ENCODE peak calls at places on chromosomes 5 and 9, in four cellular contexts. V is GM23248, A is A549, N is IMR-90. M is an unnamed sample.

GRCh38 chr9:22415941-22416691 is 30.5 kb upstream of the DMRTA1 start:
- DNase-seq in V (no peak), A (no peak), N (no peak), M (no peak)

GRCh38 chr5:72280655-72281069 is 39.4 kb downstream of the MRPS27 start:
- DNase-seq in V (peak; percentile 70), A (peak; percentile 55), N (peak; percentile 66), M (peak; percentile 81)

GRCh38 chr9:124259273-124260078 is 1.7 kb downstream of the NEK6 start:
- DNase-seq in V (peak; percentile 89), A (peak; percentile 77), N (peak; percentile 91), M (peak; percentile 93)

GRCh38 chr9:91187965-91188344 is 173.8 kb downstream of the AUH start:
- DNase-seq in V (peak; percentile 95), A (no peak), N (peak; percentile 82), M (peak; percentile 85)

GRCh38 chr5:150278046-150278760 is 11.4 kb downstream of the CAMK2A start:
- DNase-seq in V (peak; percentile 66), A (no peak), N (peak; percentile 40), M (no peak)

GRCh38 chr5:149063017-149063687 is at the start of gene SH3TC2:
- DNase-seq in V (peak; percentile 50), A (peak; percentile 14), N (peak; percentile 61), M (peak; percentile 57)

GRCh38 chr9:15115702-15116639 is 191.0 kb downstream of the TTC39B start:
- DNase-seq in V (no peak), A (no peak), N (no peak), M (no peak)

GRCh38 chr9:21873540-21874221 is 71.2 kb downstream of the MTAP start:
- DNase-seq in V (peak; percentile 54), A (no peak), N (peak; percentile 49), M (peak; percentile 88)

GRCh38 chr5:55278778-55279177 is 28.7 kb downstream of the DHX29 start:
- DNase-seq in V (peak; percentile 68), A (no peak), N (peak; percentile 75), M (peak; percentile 76)

GRCh38 chr9:81113408-81114124 is 575.8 kb downstream of the TLE1 start:
- DNase-seq in V (no peak), A (no peak), N (no peak), M (peak; percentile 46)

GRCh38 chr5:105877592-105877991 is 1793.1 kb downstream of the EFNA5 start:
- DNase-seq in V (peak; percentile 2), A (no peak), N (no peak), M (no peak)

GRCh38 chr5:148924817-148925216 is 98.4 kb downstream of the ADRB2 start:
- DNase-seq in V (no peak), A (no peak), N (no peak), M (no peak)

DNA sequence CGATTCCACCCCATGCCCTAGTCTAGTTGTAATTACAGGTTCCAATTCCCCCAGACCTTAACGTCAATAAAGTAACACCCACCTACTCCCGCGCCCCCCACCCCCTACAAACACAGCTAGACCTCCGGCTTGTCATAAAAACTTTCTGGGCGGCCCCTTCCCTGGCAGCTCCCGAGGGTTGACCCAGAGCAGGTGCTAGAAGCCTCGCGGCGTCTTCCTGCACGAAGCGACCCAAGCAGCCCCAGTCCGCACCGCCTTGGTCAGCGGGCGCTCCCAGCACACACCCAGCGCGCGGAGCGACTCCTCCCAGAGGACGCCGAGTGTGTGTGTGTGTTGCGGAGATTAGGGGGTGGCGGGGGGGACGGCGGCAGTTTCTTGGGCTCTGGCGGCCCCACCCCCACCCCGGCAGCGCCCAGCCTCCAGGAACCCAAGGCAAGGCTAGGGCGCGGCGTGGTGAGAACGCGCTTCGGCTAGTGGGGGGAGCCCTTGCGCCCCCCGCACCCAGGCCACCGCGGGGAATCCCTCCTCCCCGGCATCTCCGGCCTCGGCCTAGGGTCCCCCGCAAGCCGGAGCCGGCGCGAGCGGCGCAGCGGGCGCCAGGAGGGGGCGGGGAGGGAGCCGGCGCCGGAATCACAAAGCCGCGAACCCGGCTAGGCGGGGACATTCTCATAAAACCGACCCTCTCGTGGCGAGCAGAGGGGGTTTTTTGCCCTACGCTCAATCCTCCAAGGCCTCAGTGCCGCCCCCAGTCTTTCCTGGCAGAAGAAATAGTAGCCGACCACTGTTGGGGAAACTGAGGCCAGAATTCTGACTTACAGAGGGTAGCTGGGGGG is 2.2 kb downstream of the PCDH1 start:
- DNase-seq in V (peak; percentile 52), A (no peak), N (no peak), M (no peak)
- H3K4me3 ChIP-seq in V (peak overlapping the region; percentile 73), A (peak overlapping the region; percentile 64), N (no peak overlapping the region), M (no peak overlapping the region)

GRCh38 chr9:97502984-97503861 is 1.8 kb downstream of the TMOD1 start:
- DNase-seq in V (no peak), A (no peak), N (no peak), M (no peak)

GRCh38 chr9:97506264-97506663 is 4.8 kb downstream of the TMOD1 start:
- DNase-seq in V (no peak), A (no peak), N (no peak), M (no peak)

GRCh38 chr9:97505845-97506244 is 4.4 kb downstream of the TMOD1 start:
- DNase-seq in V (no peak), A (no peak), N (no peak), M (no peak)

GRCh38 chr9:97503862-97504210 is 2.4 kb downstream of the TMOD1 start:
- DNase-seq in V (no peak), A (no peak), N (no peak), M (no peak)

GRCh38 chr9:97504381-97505216 is 3.1 kb downstream of the TMOD1 start:
- DNase-seq in V (peak; percentile 52), A (no peak), N (peak; percentile 57), M (peak; percentile 24)
- H3K4me3 ChIP-seq in V (no peak overlapping the region), A (no peak overlapping the region), N (no peak overlapping the region), M (no peak overlapping the region)

GRCh38 chr9:128722380-128723351 is 1.3 kb downstream of the ZDHHC12 start:
- DNase-seq in V (no peak), A (no peak), N (no peak), M (no peak)
- H3K4me3 ChIP-seq in V (no peak overlapping the region), A (peak overlapping the region; percentile 81), N (no peak overlapping the region), M (no peak overlapping the region)

GRCh38 chr5:24643880-24644279 is 898 bp downstream of the CDH10 start:
- DNase-seq in V (no peak), A (no peak), N (no peak), M (no peak)
- H3K4me3 ChIP-seq in V (peak overlapping the region; percentile 79), A (no peak overlapping the region), N (no peak overlapping the region), M (peak overlapping the region; percentile 13)

DNA sequence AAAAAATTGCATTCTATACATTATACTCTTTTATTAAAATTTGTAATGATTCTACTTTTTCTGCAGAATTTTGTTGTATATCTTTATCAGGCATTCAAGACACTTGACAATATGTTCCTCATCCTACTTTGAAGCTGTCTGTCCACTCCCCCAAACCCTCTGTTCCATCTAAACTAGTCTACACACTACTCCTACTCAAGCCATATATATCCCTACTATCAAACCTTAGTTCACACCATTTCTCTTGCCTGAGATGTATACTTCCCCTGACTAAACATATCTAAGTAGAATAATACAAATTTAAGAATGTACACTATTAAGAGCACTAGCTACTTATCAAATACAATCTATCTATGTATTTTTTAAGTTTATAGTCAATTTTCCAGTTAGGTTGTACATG is 107.1 kb upstream of the FTMT start:
- DNase-seq in V (no peak), A (no peak), N (no peak), M (no peak)
- H3K4me3 ChIP-seq in V (no peak overlapping the region), A (no peak overlapping the region), N (no peak overlapping the region), M (no peak overlapping the region)

DNA sequence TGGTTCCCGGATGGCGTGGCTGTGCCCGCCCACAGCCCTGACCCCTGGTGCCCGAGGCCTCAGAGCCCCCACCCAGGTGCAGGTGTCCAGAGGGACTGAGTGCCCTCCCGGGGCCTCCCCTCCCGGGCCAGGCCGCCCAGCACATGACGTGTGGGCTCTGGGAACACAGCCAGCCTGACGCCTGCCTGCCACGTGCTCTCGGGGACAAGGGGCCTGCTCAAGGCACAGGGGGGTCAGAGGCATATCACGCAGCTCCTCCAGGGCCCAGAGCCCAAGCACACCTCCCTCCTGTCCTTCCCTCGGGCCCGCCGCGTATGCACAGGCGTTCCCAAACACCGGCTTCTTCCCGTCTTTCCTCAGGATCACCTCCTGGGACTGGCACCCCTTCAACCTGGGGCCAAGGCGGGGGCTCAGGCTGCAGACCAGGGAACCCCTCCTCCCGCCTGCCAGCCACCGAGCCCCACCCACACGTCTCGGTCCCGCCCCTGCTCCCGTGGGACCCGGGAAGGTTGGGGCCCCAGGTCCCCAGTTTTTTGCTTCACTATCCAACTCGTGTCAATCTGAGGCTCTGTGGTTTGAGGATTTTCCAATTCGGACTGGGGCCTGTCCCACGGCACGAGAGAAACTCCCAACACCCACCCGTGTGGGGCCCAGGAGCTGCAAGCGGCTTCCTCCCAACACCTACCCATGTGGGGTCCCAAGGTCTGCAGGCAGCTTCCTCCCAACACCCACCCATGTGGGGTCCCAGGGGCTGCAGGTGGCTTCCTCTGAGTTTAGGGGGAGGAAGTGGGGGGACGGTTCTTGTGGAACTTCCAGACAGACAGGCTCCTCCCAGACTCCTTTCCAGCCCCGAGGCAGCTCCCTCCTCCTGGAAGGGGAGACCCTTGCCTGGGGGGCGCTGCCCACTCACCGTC is 1.5 kb downstream of the LCN10 start:
- DNase-seq in V (peak; percentile 43), A (no peak), N (peak; percentile 34), M (peak; percentile 51)
- H3K4me3 ChIP-seq in V (no peak overlapping the region), A (no peak overlapping the region), N (no peak overlapping the region), M (no peak overlapping the region)

GRCh38 chr9:133458643-133459312 is 1.0 kb upstream of the CACFD1 start:
- DNase-seq in V (peak; percentile 20), A (no peak), N (no peak), M (no peak)
- H3K4me3 ChIP-seq in V (peak overlapping the region; percentile 77), A (peak overlapping the region; percentile 78), N (peak overlapping the region; percentile 73), M (peak overlapping the region; percentile 56)

GRCh38 chr9:104944356-104944755 is 16.4 kb upstream of the ABCA1 start:
- DNase-seq in V (peak; percentile 47), A (no peak), N (peak; percentile 70), M (no peak)
- H3K4me3 ChIP-seq in V (no peak overlapping the region), A (no peak overlapping the region), N (no peak overlapping the region), M (no peak overlapping the region)

DNA sequence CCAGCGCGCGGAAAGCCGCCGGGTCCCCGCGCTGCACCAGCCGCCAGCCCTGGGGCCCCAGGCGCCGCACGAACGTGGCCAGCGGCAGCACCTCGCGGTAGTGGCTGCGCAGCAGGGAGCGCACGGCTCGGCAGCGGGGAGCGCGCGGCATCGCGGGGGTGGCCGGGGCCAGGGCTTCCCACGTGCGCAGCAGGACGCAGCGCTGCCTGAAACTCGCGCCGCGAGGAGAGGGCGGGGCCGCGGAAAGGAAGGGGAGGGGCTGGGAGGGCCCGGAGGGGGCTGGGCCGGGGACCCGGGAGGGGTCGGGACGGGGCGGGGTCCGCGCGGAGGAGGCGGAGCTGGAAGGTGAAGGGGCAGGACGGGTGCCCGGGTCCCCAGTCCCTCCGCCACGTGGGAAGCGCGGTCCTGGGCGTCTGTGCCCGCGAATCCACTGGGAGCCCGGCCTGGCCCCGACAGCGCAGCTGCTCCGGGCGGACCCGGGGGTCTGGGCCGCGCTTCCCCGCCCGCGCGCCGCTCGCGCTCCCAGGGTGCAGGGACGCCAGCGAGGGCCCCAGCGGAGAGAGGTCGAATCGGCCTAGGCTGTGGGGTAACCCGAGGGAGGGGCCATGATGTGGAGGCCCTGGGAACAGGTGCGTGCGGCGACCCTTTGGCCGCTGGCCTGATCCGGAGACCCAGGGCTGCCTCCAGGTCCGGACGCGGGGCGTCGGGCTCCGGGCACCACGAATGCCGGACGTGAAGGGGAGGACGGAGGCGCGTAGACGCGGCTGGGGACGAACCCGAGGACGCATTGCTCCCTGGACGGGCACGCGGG is at the start of gene TERT:
- DNase-seq in V (no peak), A (peak; percentile 48), N (no peak), M (no peak)
- H3K4me3 ChIP-seq in V (no peak within 1 kb of the TSS), A (peak within 1 kb of the TSS; percentile 73), N (no peak within 1 kb of the TSS), M (no peak within 1 kb of the TSS)

GRCh38 chr9:133119039-133119438 is 2.0 kb downstream of the RALGDS start:
- DNase-seq in V (peak; percentile 21), A (no peak), N (no peak), M (no peak)
- H3K4me3 ChIP-seq in V (peak overlapping the region; percentile 78), A (no peak overlapping the region), N (no peak overlapping the region), M (no peak overlapping the region)

M was measured in fibroblast of lung.